ENCODE peak calls at places on chromosomes 3 and 15, in six cellular contexts. One of them, this sample, is unnamed.

GRCh38 chr3:123098411-123099330 is 31.8 kb downstream of the PDIA5 start:
- DNase-seq in PC-9: no peak
- DNase-seq in cardiac muscle cell: no peak
- DNase-seq in AG04450: no peak
- DNase-seq in natural killer cell: no peak
- DNase-seq in Calu3: no peak
- DNase-seq in this sample: no peak

GRCh38 chr3:66904816-66905543 is 93.1 kb upstream of the KBTBD8 start:
- DNase-seq in PC-9: no peak
- DNase-seq in cardiac muscle cell: peak; percentile 30
- DNase-seq in AG04450: no peak
- DNase-seq in natural killer cell: no peak
- DNase-seq in Calu3: no peak
- DNase-seq in this sample: no peak

GRCh38 chr3:38702231-38702630 is 52.7 kb upstream of the SCN5A start:
- DNase-seq in PC-9: no peak
- DNase-seq in cardiac muscle cell: no peak
- DNase-seq in AG04450: no peak
- DNase-seq in natural killer cell: no peak
- DNase-seq in Calu3: no peak
- DNase-seq in this sample: no peak

GRCh38 chr3:128175768-128176167 is 22.5 kb downstream of the EEFSEC start:
- DNase-seq in PC-9: no peak
- DNase-seq in cardiac muscle cell: no peak
- DNase-seq in AG04450: no peak
- DNase-seq in natural killer cell: no peak
- DNase-seq in Calu3: no peak
- DNase-seq in this sample: no peak

GRCh38 chr3:165643433-165643824 is 193.8 kb downstream of the BCHE start:
- DNase-seq in PC-9: peak; percentile 73
- DNase-seq in cardiac muscle cell: no peak
- DNase-seq in AG04450: peak; percentile 6
- DNase-seq in natural killer cell: no peak
- DNase-seq in Calu3: peak; percentile 41
- DNase-seq in this sample: no peak

GRCh38 chr3:179451335-179452165 is at the start of gene GNB4:
- DNase-seq in PC-9: peak; percentile 58
- DNase-seq in cardiac muscle cell: peak; percentile 91
- DNase-seq in AG04450: peak; percentile 43
- DNase-seq in natural killer cell: peak; percentile 35
- DNase-seq in Calu3: peak; percentile 89
- DNase-seq in this sample: peak; percentile 76

GRCh38 chr3:155656466-155656865 is 88.4 kb downstream of the PLCH1 start:
- DNase-seq in PC-9: no peak
- DNase-seq in cardiac muscle cell: no peak
- DNase-seq in AG04450: no peak
- DNase-seq in natural killer cell: no peak
- DNase-seq in Calu3: no peak
- DNase-seq in this sample: no peak

GRCh38 chr15:74240002-74240568 is 4.0 kb downstream of the CCDC33 start:
- DNase-seq in PC-9: peak; percentile 96
- DNase-seq in cardiac muscle cell: no peak
- DNase-seq in AG04450: no peak
- DNase-seq in natural killer cell: no peak
- DNase-seq in Calu3: peak; percentile 97
- DNase-seq in this sample: no peak

GRCh38 chr3:31423522-31423921 is 109.2 kb upstream of the STT3B start:
- DNase-seq in PC-9: no peak
- DNase-seq in cardiac muscle cell: peak; percentile 23
- DNase-seq in AG04450: peak; percentile 15
- DNase-seq in natural killer cell: no peak
- DNase-seq in Calu3: no peak
- DNase-seq in this sample: no peak

GRCh38 chr15:90531147-90531546 is 1.4 kb downstream of the CRTC3 start:
- DNase-seq in PC-9: no peak
- DNase-seq in cardiac muscle cell: no peak
- DNase-seq in AG04450: no peak
- DNase-seq in natural killer cell: no peak
- DNase-seq in Calu3: no peak
- DNase-seq in this sample: no peak

GRCh38 chr3:167749209-167749608 is 13.7 kb downstream of the SERPINI1 start:
- DNase-seq in PC-9: no peak
- DNase-seq in cardiac muscle cell: no peak
- DNase-seq in AG04450: no peak
- DNase-seq in natural killer cell: no peak
- DNase-seq in Calu3: no peak
- DNase-seq in this sample: no peak

GRCh38 chr15:91385301-91385700 is 285.2 kb downstream of the SV2B start:
- DNase-seq in PC-9: peak; percentile 69
- DNase-seq in cardiac muscle cell: no peak
- DNase-seq in AG04450: no peak
- DNase-seq in natural killer cell: no peak
- DNase-seq in Calu3: peak; percentile 24
- DNase-seq in this sample: no peak

GRCh38 chr15:68492855-68493254 is 60.9 kb upstream of the ITGA11 start:
- DNase-seq in PC-9: no peak
- DNase-seq in cardiac muscle cell: peak; percentile 14
- DNase-seq in AG04450: no peak
- DNase-seq in natural killer cell: no peak
- DNase-seq in Calu3: no peak
- DNase-seq in this sample: peak; percentile 12

GRCh38 chr3:151895881-151896661 is 22.6 kb downstream of the SUCNR1 start:
- DNase-seq in PC-9: no peak
- DNase-seq in cardiac muscle cell: no peak
- DNase-seq in AG04450: no peak
- DNase-seq in natural killer cell: no peak
- DNase-seq in Calu3: no peak
- DNase-seq in this sample: no peak

GRCh38 chr3:136818191-136818850 is 605 bp upstream of the SLC35G2 start:
- DNase-seq in PC-9: peak; percentile 74
- DNase-seq in cardiac muscle cell: peak; percentile 15
- DNase-seq in AG04450: peak; percentile 59
- DNase-seq in natural killer cell: no peak
- DNase-seq in Calu3: peak; percentile 84
- DNase-seq in this sample: no peak

GRCh38 chr15:77859491-77860060 is 217.9 kb downstream of the TBC1D2B start:
- DNase-seq in PC-9: no peak
- DNase-seq in cardiac muscle cell: no peak
- DNase-seq in AG04450: no peak
- DNase-seq in natural killer cell: no peak
- DNase-seq in Calu3: no peak
- DNase-seq in this sample: no peak

GRCh38 chr3:107283948-107284347 is 93.3 kb upstream of the CCDC54 start:
- DNase-seq in PC-9: no peak
- DNase-seq in cardiac muscle cell: peak; percentile 88
- DNase-seq in AG04450: no peak
- DNase-seq in natural killer cell: no peak
- DNase-seq in Calu3: no peak
- DNase-seq in this sample: no peak

GRCh38 chr3:47266709-47267489 is 15.7 kb downstream of the KIF9 start:
- DNase-seq in PC-9: peak; percentile 52
- DNase-seq in cardiac muscle cell: peak; percentile 26
- DNase-seq in AG04450: peak; percentile 87
- DNase-seq in natural killer cell: no peak
- DNase-seq in Calu3: peak; percentile 81
- DNase-seq in this sample: peak; percentile 63

GRCh38 chr15:90334304-90334731 is 17.8 kb upstream of the ZNF774 start:
- DNase-seq in PC-9: peak; percentile 66
- DNase-seq in cardiac muscle cell: no peak
- DNase-seq in AG04450: no peak
- DNase-seq in natural killer cell: no peak
- DNase-seq in Calu3: peak; percentile 23
- DNase-seq in this sample: no peak

GRCh38 chr3:89762360-89762759 is 654.9 kb downstream of the EPHA3 start:
- DNase-seq in PC-9: no peak
- DNase-seq in cardiac muscle cell: no peak
- DNase-seq in AG04450: no peak
- DNase-seq in natural killer cell: no peak
- DNase-seq in Calu3: no peak
- DNase-seq in this sample: no peak

GRCh38 chr3:130826516-130826915 is 67.4 kb upstream of the ATP2C1 start:
- DNase-seq in PC-9: peak; percentile 71
- DNase-seq in cardiac muscle cell: no peak
- DNase-seq in AG04450: no peak
- DNase-seq in natural killer cell: no peak
- DNase-seq in Calu3: peak; percentile 53
- DNase-seq in this sample: no peak

GRCh38 chr3:28115316-28115715 is 126.1 kb upstream of the CMC1 start:
- DNase-seq in PC-9: no peak
- DNase-seq in cardiac muscle cell: no peak
- DNase-seq in AG04450: no peak
- DNase-seq in natural killer cell: no peak
- DNase-seq in Calu3: no peak
- DNase-seq in this sample: no peak

GRCh38 chr3:171680690-171681416 is 129.4 kb downstream of the PLD1 start:
- DNase-seq in PC-9: no peak
- DNase-seq in cardiac muscle cell: no peak
- DNase-seq in AG04450: no peak
- DNase-seq in natural killer cell: no peak
- DNase-seq in Calu3: no peak
- DNase-seq in this sample: no peak

GRCh38 chr3:124063168-124063909 is 71.4 kb upstream of the ROPN1 start:
- DNase-seq in PC-9: no peak
- DNase-seq in cardiac muscle cell: peak; percentile 48
- DNase-seq in AG04450: peak; percentile 15
- DNase-seq in natural killer cell: no peak
- DNase-seq in Calu3: no peak
- DNase-seq in this sample: no peak

GRCh38 chr15:98996619-98997018 is 11.0 kb downstream of the PGPEP1L start:
- DNase-seq in PC-9: peak; percentile 43
- DNase-seq in cardiac muscle cell: no peak
- DNase-seq in AG04450: no peak
- DNase-seq in natural killer cell: no peak
- DNase-seq in Calu3: no peak
- DNase-seq in this sample: no peak

GRCh38 chr3:9422712-9423424 is 25.5 kb downstream of the SETD5 start:
- DNase-seq in PC-9: peak; percentile 84
- DNase-seq in cardiac muscle cell: peak; percentile 77
- DNase-seq in AG04450: peak; percentile 92
- DNase-seq in natural killer cell: no peak
- DNase-seq in Calu3: peak; percentile 79
- DNase-seq in this sample: peak; percentile 47

GRCh38 chr15:99433757-99434211 is 132.0 kb upstream of the MEF2A start:
- DNase-seq in PC-9: no peak
- DNase-seq in cardiac muscle cell: no peak
- DNase-seq in AG04450: no peak
- DNase-seq in natural killer cell: peak; percentile 7
- DNase-seq in Calu3: no peak
- DNase-seq in this sample: no peak

GRCh38 chr15:71060983-71061382 is 54.3 kb upstream of the THSD4 start:
- DNase-seq in PC-9: no peak
- DNase-seq in cardiac muscle cell: no peak
- DNase-seq in AG04450: no peak
- DNase-seq in natural killer cell: no peak
- DNase-seq in Calu3: no peak
- DNase-seq in this sample: no peak

GRCh38 chr3:125150525-125151436 is 61.8 kb downstream of the SLC12A8 start:
- DNase-seq in PC-9: no peak
- DNase-seq in cardiac muscle cell: no peak
- DNase-seq in AG04450: no peak
- DNase-seq in natural killer cell: no peak
- DNase-seq in Calu3: peak; percentile 73
- DNase-seq in this sample: no peak
- TF ChIP-seq CTCF in PC-9: peak; percentile 66
- TF ChIP-seq CTCF in cardiac muscle cell: peak; percentile 40
- TF ChIP-seq CTCF in AG04450: peak; percentile 46
- TF ChIP-seq CTCF in natural killer cell: peak; percentile 46
- TF ChIP-seq CTCF in Calu3: peak; percentile 73
- TF ChIP-seq CTCF in this sample: peak; percentile 71

DNA sequence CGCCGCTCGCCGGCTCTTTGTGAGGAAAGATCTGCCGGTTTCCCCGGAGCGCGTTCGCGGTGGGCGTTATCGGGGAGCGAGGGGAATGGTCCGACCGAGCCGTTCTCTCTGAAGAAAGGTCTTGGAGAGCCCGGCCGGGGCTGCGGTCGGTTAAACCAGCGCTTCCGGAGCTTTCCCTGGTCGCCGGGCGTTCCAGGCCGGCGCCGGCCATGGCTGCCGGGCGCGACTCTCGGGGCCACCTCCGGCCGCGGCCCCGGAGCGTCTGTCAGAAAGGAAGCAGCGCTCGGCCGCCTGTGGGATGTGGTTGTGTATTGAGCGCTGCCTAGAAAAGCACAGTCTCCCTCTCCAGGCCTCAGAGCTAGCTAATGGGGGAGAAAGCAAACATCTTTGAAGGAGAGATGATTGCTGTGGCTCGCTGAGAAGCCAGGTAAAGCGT is 731 bp downstream of the FYTTD1 start:
- DNase-seq in PC-9: peak; percentile 65
- DNase-seq in cardiac muscle cell: peak; percentile 78
- DNase-seq in AG04450: no peak
- DNase-seq in natural killer cell: peak; percentile 59
- DNase-seq in Calu3: peak; percentile 54
- DNase-seq in this sample: peak; percentile 66
- TF ChIP-seq CTCF in PC-9: no peak
- TF ChIP-seq CTCF in cardiac muscle cell: no peak
- TF ChIP-seq CTCF in AG04450: peak; percentile 14
- TF ChIP-seq CTCF in natural killer cell: no peak
- TF ChIP-seq CTCF in Calu3: no peak
- TF ChIP-seq CTCF in this sample: no peak

GRCh38 chr3:48997102-48997637 is 7.1 kb downstream of the P4HTM start:
- DNase-seq in PC-9: no peak
- DNase-seq in cardiac muscle cell: no peak
- DNase-seq in AG04450: no peak
- DNase-seq in natural killer cell: no peak
- DNase-seq in Calu3: no peak
- DNase-seq in this sample: no peak
- TF ChIP-seq CTCF in PC-9: no peak
- TF ChIP-seq CTCF in cardiac muscle cell: no peak
- TF ChIP-seq CTCF in AG04450: no peak
- TF ChIP-seq CTCF in natural killer cell: no peak
- TF ChIP-seq CTCF in Calu3: no peak
- TF ChIP-seq CTCF in this sample: no peak

DNA sequence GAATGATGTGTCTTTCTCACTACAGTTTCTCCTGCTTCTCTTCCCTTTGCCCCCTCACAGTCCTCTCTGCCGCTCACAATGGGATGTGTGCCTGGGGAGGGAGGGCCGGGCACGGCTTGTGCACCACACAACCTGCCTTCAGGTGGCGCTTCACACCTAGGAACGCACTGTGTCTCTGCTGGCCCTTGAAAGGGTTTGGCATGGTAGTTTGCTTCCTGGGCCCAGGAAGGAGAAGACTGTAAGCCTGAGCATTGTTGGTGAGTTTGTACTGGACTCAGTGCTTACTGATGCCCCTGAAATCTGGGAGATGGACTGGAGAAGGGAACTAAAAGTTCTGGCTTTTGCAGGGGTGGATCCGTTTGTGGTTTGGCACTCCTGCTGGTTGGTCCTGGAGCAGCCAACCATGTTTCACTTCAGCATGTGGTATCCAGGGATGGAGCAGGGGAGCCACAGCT is 9.2 kb downstream of the ALPK3 start:
- DNase-seq in PC-9: no peak
- DNase-seq in cardiac muscle cell: peak; percentile 54
- DNase-seq in AG04450: no peak
- DNase-seq in natural killer cell: no peak
- DNase-seq in Calu3: peak; percentile 73
- DNase-seq in this sample: no peak
- TF ChIP-seq CTCF in PC-9: peak; percentile 66
- TF ChIP-seq CTCF in cardiac muscle cell: peak; percentile 20
- TF ChIP-seq CTCF in AG04450: peak; percentile 20
- TF ChIP-seq CTCF in natural killer cell: no peak
- TF ChIP-seq CTCF in Calu3: peak; percentile 72
- TF ChIP-seq CTCF in this sample: no peak

This sample was measured in CD14-positive monocyte.